ENCODE peak calls at places on chromosomes 6 and 20, in five cellular contexts. N is activated CD8-positive, alpha-beta memory T cell treated with anti-CD3 and anti-CD28 coated beads, Interleukin-2, amount 10 ng/mL, durations not matched to agents 7 days and 5 days; P is aorta; M is SK-N-DZ; G is BJ. H is an unnamed sample.

GRCh38 chr20:53664121-53664520 is 70.5 kb upstream of the ZNF217 start:
- DNase-seq in N (no peak), P (no peak), G (no peak), M (no peak), H (no peak)

GRCh38 chr6:136846046-136846445 is 23.7 kb downstream of the PEX7 start:
- DNase-seq in M (peak), G (no peak), P (no peak), N (peak), H (no peak)

GRCh38 chr6:2387445-2387844 is 142.0 kb upstream of the GMDS start:
- DNase-seq in P (no peak), G (no peak), N (no peak), M (no peak), H (no peak)

GRCh38 chr6:8589941-8590676 is 154.8 kb upstream of the SLC35B3 start:
- DNase-seq in P (no peak), G (no peak), M (no peak), N (no peak), H (no peak)

GRCh38 chr6:40359808-40360207 is 227.4 kb downstream of the LRFN2 start:
- DNase-seq in P (no peak), N (no peak), M (no peak), G (no peak), H (no peak)

GRCh38 chr6:12148317-12148801 is 136.2 kb downstream of the HIVEP1 start:
- DNase-seq in P (no peak), N (no peak), M (no peak), G (peak), H (no peak)

GRCh38 chr6:134245041-134245440 is 72.9 kb downstream of the SGK1 start:
- DNase-seq in G (no peak), N (no peak), P (no peak), M (no peak), H (no peak)

GRCh38 chr6:73394577-73395354 is at the start of gene DDX43:
- DNase-seq in P (peak), M (no peak), N (peak), G (no peak), H (no peak)

GRCh38 chr6:34359438-34360158 is 32.9 kb downstream of the NUDT3 start:
- DNase-seq in G (no peak), M (no peak), P (no peak), N (no peak), H (no peak)

GRCh38 chr20:3911956-3912355 is 22.8 kb downstream of the PANK2 start:
- DNase-seq in M (no peak), G (no peak), N (no peak), P (no peak), H (no peak)

GRCh38 chr6:29092957-29093356 is 5.8 kb upstream of the OR2B3 start:
- DNase-seq in N (no peak), P (no peak), M (no peak), G (no peak), H (no peak)

GRCh38 chr20:621115-621756 is 11.1 kb upstream of the TCF15 start:
- DNase-seq in P (no peak), M (no peak), G (no peak), N (no peak), H (no peak)

GRCh38 chr6:130946076-130946475 is 117.0 kb downstream of the EPB41L2 start:
- DNase-seq in P (no peak), N (no peak), M (no peak), G (no peak), H (no peak)

GRCh38 chr6:946546-946945 is 253.6 kb upstream of the EXOC2 start:
- DNase-seq in P (no peak), M (no peak), G (peak), N (no peak), H (no peak)

GRCh38 chr20:47710665-47711045 is 74.6 kb downstream of the SULF2 start:
- DNase-seq in N (no peak), G (no peak), M (peak), P (no peak), H (no peak)

GRCh38 chr6:159806021-159806458 is 6.0 kb downstream of the PNLDC1 start:
- DNase-seq in N (no peak), G (no peak), P (no peak), M (no peak), H (no peak)

GRCh38 chr6:46985943-46986342 is 56.2 kb downstream of the ADGRF1 start:
- DNase-seq in M (no peak), N (no peak), G (no peak), P (no peak), H (no peak)

GRCh38 chr6:34560366-34561226 is 4.5 kb upstream of the SPDEF start:
- DNase-seq in G (no peak), M (peak), P (no peak), N (no peak), H (no peak)

GRCh38 chr6:71463061-71463460 is 174.4 kb downstream of the OGFRL1 start:
- DNase-seq in P (no peak), M (no peak), G (no peak), N (no peak), H (no peak)

GRCh38 chr6:5698318-5698717 is 308.4 kb downstream of the NRN1 start:
- DNase-seq in P (no peak), M (no peak), G (no peak), N (no peak), H (no peak)

GRCh38 chr20:21901470-21902275 is 196.2 kb downstream of the PAX1 start:
- DNase-seq in N (no peak), P (peak), G (no peak), M (no peak), H (peak)

GRCh38 chr6:134201716-134202115 is 116.2 kb downstream of the SGK1 start:
- DNase-seq in P (no peak), N (no peak), M (no peak), G (no peak), H (no peak)

GRCh38 chr20:35947489-35947888 is 6.8 kb downstream of the SCAND1 start:
- DNase-seq in G (no peak), P (no peak), M (peak), N (peak), H (peak)

GRCh38 chr20:44586289-44586911 is 4.0 kb downstream of the PKIG start:
- DNase-seq in G (no peak), M (no peak), N (no peak), P (no peak), H (no peak)

GRCh38 chr6:119643866-119644265 is 294.3 kb upstream of the MAN1A1 start:
- DNase-seq in N (no peak), P (no peak), G (no peak), M (no peak), H (no peak)